ENCODE peak calls at places on chromosome 15, in six cellular contexts. K is GM23248, I is H1, W is fibroblast of lung, B is neural progenitor cell, C is GM12878. O is an unnamed sample.
A peak's percentile ranks its signal among the peaks of the same experiment; 100 is the strongest.

GRCh38 chr15:74134387-74135027 is 4.1 kb downstream of the ISLR2 start:
- DNase-seq in K (peak; percentile 74), W (peak; percentile 35), I (peak; percentile 89), B (peak; percentile 90), C (no peak), O (peak; percentile 61)

GRCh38 chr15:51191766-51192165 is 97.1 kb upstream of the TNFAIP8L3 start:
- DNase-seq in I (no peak), C (no peak), K (no peak), B (no peak), W (no peak), O (no peak)

GRCh38 chr15:89533861-89534544 is 37.6 kb upstream of the RHCG start:
- DNase-seq in I (no peak), B (no peak), K (peak; percentile 23), W (peak; percentile 65), C (no peak), O (no peak)

GRCh38 chr15:89814112-89814742 is 425 bp downstream of the ANPEP start:
- DNase-seq in C (no peak), W (no peak), K (peak; percentile 62), B (peak; percentile 33), I (no peak), O (no peak)

GRCh38 chr15:84604804-84605203 is 4.0 kb downstream of the ZSCAN2 start:
- DNase-seq in I (no peak), W (peak; percentile 48), B (no peak), K (no peak), C (no peak), O (no peak)

GRCh38 chr15:67835349-67836133 is 4.3 kb downstream of the RNU6-1 start:
- DNase-seq in B (peak; percentile 72), I (peak; percentile 79), W (no peak), K (no peak), C (no peak), O (no peak)

GRCh38 chr15:52251144-52251860 is 44.3 kb downstream of the MYO5C start:
- DNase-seq in K (no peak), I (no peak), C (no peak), B (no peak), W (peak; percentile 56), O (no peak)

GRCh38 chr15:82963356-82964341 is 11.1 kb upstream of the HOMER2 start:
- DNase-seq in C (no peak), B (no peak), W (peak; percentile 48), K (peak; percentile 61), I (no peak), O (no peak)

GRCh38 chr15:78766041-78766440 is 45.2 kb downstream of the ADAMTS7 start:
- DNase-seq in W (no peak), C (no peak), B (no peak), K (no peak), I (no peak), O (no peak)

GRCh38 chr15:72495007-72495406 is 20.9 kb downstream of the ARIH1 start:
- DNase-seq in K (no peak), I (no peak), C (no peak), W (no peak), B (no peak), O (no peak)

GRCh38 chr15:31230630-31231485 is 95.8 kb upstream of the KLF13 start:
- DNase-seq in W (no peak), I (no peak), B (no peak), C (peak; percentile 99), K (no peak), O (no peak)

GRCh38 chr15:88700716-88701115 is 61.9 kb downstream of the ISG20 start:
- DNase-seq in B (no peak), C (no peak), W (no peak), K (no peak), I (no peak), O (no peak)

GRCh38 chr15:25670025-25670554 is 193.0 kb downstream of the ATP10A start:
- DNase-seq in W (peak; percentile 55), B (peak; percentile 91), I (peak; percentile 67), C (no peak), K (peak; percentile 87), O (peak; percentile 83)

GRCh38 chr15:74127954-74128784 is 2.2 kb upstream of the ISLR2 start:
- DNase-seq in B (peak; percentile 54), C (no peak), W (peak; percentile 38), K (peak; percentile 63), I (peak; percentile 77), O (peak; percentile 36)

GRCh38 chr15:40322531-40323238 is 807 bp upstream of the INAFM2 start:
- DNase-seq in K (no peak), C (no peak), I (peak; percentile 55), W (no peak), B (no peak), O (no peak)

GRCh38 chr15:68186671-68187397 is 18.3 kb downstream of the CALML4 start:
- DNase-seq in I (no peak), K (peak; percentile 84), C (no peak), B (no peak), W (peak; percentile 78), O (no peak)

GRCh38 chr15:65738649-65739048 is 53.4 kb downstream of the DENND4A start:
- DNase-seq in B (no peak), W (no peak), I (no peak), C (no peak), K (no peak), O (no peak)

GRCh38 chr15:71458089-71458660 is 342.9 kb downstream of the THSD4 start:
- DNase-seq in B (no peak), C (no peak), W (no peak), K (no peak), I (no peak), O (no peak)

GRCh38 chr15:96421211-96421610 is 90.7 kb downstream of the NR2F2 start:
- DNase-seq in B (peak; percentile 50), W (peak; percentile 62), C (no peak), I (no peak), K (peak; percentile 63), O (no peak)

GRCh38 chr15:80550219-80550909 is 144.7 kb upstream of the ABHD17C start:
- DNase-seq in C (peak; percentile 5), K (peak; percentile 88), I (peak; percentile 23), W (peak; percentile 100), B (no peak), O (peak; percentile 33)

GRCh38 chr15:73550190-73550589 is 83.0 kb downstream of the NPTN start:
- DNase-seq in K (peak; percentile 20), C (no peak), W (no peak), B (no peak), I (no peak), O (no peak)

GRCh38 chr15:96720251-96720650 is 389.8 kb downstream of the NR2F2 start:
- DNase-seq in W (no peak), I (no peak), C (no peak), K (no peak), B (peak; percentile 40), O (no peak)

GRCh38 chr15:89822030-89822429 is 7.4 kb upstream of the ANPEP start:
- DNase-seq in I (no peak), B (no peak), C (peak; percentile 11), K (peak; percentile 78), W (no peak), O (no peak)

GRCh38 chr15:40420071-40420713 is 14.6 kb downstream of the IVD start:
- DNase-seq in I (no peak), K (no peak), W (no peak), B (no peak), C (no peak), O (no peak)

GRCh38 chr15:89936051-89936792 is 23.5 kb upstream of the ARPIN start:
- DNase-seq in B (no peak), C (no peak), I (no peak), W (no peak), K (no peak), O (no peak)

GRCh38 chr15:60667190-60667868 is 188.4 kb upstream of the ICE2 start:
- DNase-seq in B (no peak), K (no peak), W (no peak), I (no peak), C (no peak), O (no peak)
- H3K27me3 ChIP-seq in B (no peaks in the 10 kb centered on the region), K (no peaks in the 10 kb centered on the region), W (no peaks in the 10 kb centered on the region), I (no peaks in the 10 kb centered on the region), C (no peaks in the 10 kb centered on the region), O (peaks cover 13% of the 10 kb centered on the region)

GRCh38 chr15:91857224-91857585 is 3.7 kb downstream of the SLCO3A1 start:
- DNase-seq in K (no peak), I (no peak), B (no peak), C (no peak), W (no peak), O (no peak)

GRCh38 chr15:91855241-91855640 is 1.7 kb downstream of the SLCO3A1 start:
- DNase-seq in K (no peak), B (no peak), W (no peak), C (no peak), I (no peak), O (no peak)

GRCh38 chr15:91857772-91858171 is 4.3 kb downstream of the SLCO3A1 start:
- DNase-seq in C (peak; percentile 74), K (no peak), B (no peak), W (no peak), I (no peak), O (no peak)

GRCh38 chr15:91853968-91854943 is 748 bp downstream of the SLCO3A1 start:
- DNase-seq in I (peak; percentile 63), B (peak; percentile 79), K (peak; percentile 73), C (no peak), W (peak; percentile 16), O (peak; percentile 49)

DNA sequence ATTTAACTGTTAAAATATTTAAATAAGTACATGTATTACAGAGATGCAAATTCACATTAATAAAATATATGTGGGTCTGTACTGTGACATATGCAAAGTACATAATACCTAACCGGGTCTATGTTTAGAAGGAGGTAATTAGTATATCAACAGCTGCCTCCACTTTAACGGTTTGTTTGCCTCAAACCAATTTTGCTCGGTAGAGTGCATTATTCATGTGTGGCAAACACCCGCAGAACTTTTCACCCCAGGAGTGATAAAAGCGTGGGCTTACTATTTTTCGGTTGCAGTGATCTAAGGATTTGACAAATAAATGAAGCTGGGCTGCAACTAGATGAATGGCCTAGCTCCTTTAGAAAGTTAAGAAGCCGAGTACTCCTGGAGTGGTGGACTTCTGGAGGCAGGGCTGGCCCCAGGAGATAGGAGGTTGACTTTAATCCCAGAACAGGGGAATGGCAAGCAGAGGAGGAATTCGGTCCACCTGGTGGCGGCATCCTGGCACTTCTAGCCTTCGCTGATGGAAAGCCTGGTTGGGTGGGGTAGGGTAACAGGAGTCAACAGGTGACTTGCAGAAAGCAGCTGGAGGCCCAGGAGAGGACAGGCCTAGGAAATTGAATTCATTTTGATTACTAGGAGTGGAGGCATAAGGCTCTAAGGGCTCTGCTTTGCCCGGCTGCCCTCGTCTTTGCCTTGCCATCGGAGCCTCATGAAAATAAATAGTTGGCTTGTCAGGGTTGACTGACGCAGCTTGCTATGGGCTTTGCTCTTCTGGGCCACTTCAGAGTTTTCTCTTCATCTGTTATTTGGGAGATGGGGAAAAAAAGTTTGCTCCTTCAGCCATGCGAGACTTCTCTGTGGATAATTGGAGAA is 2.4 kb downstream of the SLCO3A1 start:
- DNase-seq in B (peak; percentile 68), I (peak; percentile 78), C (peak; percentile 33), K (peak; percentile 5), W (no peak), O (peak; percentile 11)
- H3K79me2 ChIP-seq in B (peaks cover 6% of the 10 kb centered on the region), I (peaks cover 29% of the 10 kb centered on the region), C (no peaks in the 10 kb centered on the region), K (no peaks in the 10 kb centered on the region), W (peaks cover 1% of the 10 kb centered on the region), O (no peaks in the 10 kb centered on the region)

GRCh38 chr15:63442080-63442479 is 60.4 kb upstream of the CA12 start:
- DNase-seq in B (no peak), I (no peak), C (no peak), W (no peak), K (no peak), O (no peak)
- H3K4me3 ChIP-seq in B (no peak overlapping the region), I (no peak overlapping the region), C (no peak overlapping the region), W (no peak overlapping the region), K (no peak overlapping the region), O (no peak overlapping the region)

GRCh38 chr15:69590932-69591524 is 138.4 kb downstream of the RPLP1 start:
- DNase-seq in B (no peak), I (no peak), W (no peak), K (no peak), C (no peak), O (no peak)
- H3K27me3 ChIP-seq in B (no peaks in the 10 kb centered on the region), I (no peaks in the 10 kb centered on the region), W (peaks cover 6% of the 10 kb centered on the region), K (peaks cover 32% of the 10 kb centered on the region), C (peaks cover 9% of the 10 kb centered on the region), O (peaks cover 9% of the 10 kb centered on the region)